ENCODE peak calls at places on chromosomes 3 and 15, in nine cellular contexts. One of them, this sample, is unnamed.

GRCh38 chr15:72141171-72142084 is 23.2 kb downstream of the SENP8 start:
- DNase-seq in ELF-1: no peak
- DNase-seq in CD8-positive, alpha-beta memory T cell: no peak
- DNase-seq in activated CD4-positive, alpha-beta T cell treated with anti-CD3 and anti-CD28 coated beads for 1 hour: no peak
- DNase-seq in activated CD8-positive, alpha-beta memory T cell treated with anti-CD3 and anti-CD28 coated beads for 48 hours: no peak
- DNase-seq in GM03348: no peak
- DNase-seq in left ventricle myocardium superior: no peak
- DNase-seq in frontal cortex: no peak
- DNase-seq in AG08395: no peak
- DNase-seq in this sample: no peak

GRCh38 chr3:33385423-33385822 is 54.8 kb downstream of the UBP1 start:
- DNase-seq in ELF-1: no peak
- DNase-seq in AG08395: no peak
- DNase-seq in CD8-positive, alpha-beta memory T cell: no peak
- DNase-seq in frontal cortex: no peak
- DNase-seq in left ventricle myocardium superior: no peak
- DNase-seq in GM03348: no peak
- DNase-seq in activated CD4-positive, alpha-beta T cell treated with anti-CD3 and anti-CD28 coated beads for 1 hour: no peak
- DNase-seq in activated CD8-positive, alpha-beta memory T cell treated with anti-CD3 and anti-CD28 coated beads for 48 hours: peak; percentile 10
- DNase-seq in this sample: no peak

GRCh38 chr3:53890726-53891499 is 746 bp downstream of the SELENOK start:
- DNase-seq in CD8-positive, alpha-beta memory T cell: peak; percentile 74
- DNase-seq in GM03348: no peak
- DNase-seq in ELF-1: peak; percentile 58
- DNase-seq in AG08395: peak; percentile 2
- DNase-seq in left ventricle myocardium superior: no peak
- DNase-seq in frontal cortex: no peak
- DNase-seq in activated CD4-positive, alpha-beta T cell treated with anti-CD3 and anti-CD28 coated beads for 1 hour: peak; percentile 25
- DNase-seq in activated CD8-positive, alpha-beta memory T cell treated with anti-CD3 and anti-CD28 coated beads for 48 hours: no peak
- DNase-seq in this sample: no peak

GRCh38 chr3:191412764-191413163 is 48.2 kb upstream of the PYDC2 start:
- DNase-seq in left ventricle myocardium superior: no peak
- DNase-seq in GM03348: peak; percentile 78
- DNase-seq in activated CD4-positive, alpha-beta T cell treated with anti-CD3 and anti-CD28 coated beads for 1 hour: no peak
- DNase-seq in frontal cortex: no peak
- DNase-seq in AG08395: peak; percentile 80
- DNase-seq in CD8-positive, alpha-beta memory T cell: no peak
- DNase-seq in activated CD8-positive, alpha-beta memory T cell treated with anti-CD3 and anti-CD28 coated beads for 48 hours: no peak
- DNase-seq in ELF-1: peak; percentile 75
- DNase-seq in this sample: no peak

GRCh38 chr3:147384210-147385058 is 21.9 kb downstream of the ZIC4 start:
- DNase-seq in left ventricle myocardium superior: no peak
- DNase-seq in AG08395: no peak
- DNase-seq in ELF-1: peak; percentile 86
- DNase-seq in frontal cortex: no peak
- DNase-seq in GM03348: no peak
- DNase-seq in activated CD4-positive, alpha-beta T cell treated with anti-CD3 and anti-CD28 coated beads for 1 hour: no peak
- DNase-seq in CD8-positive, alpha-beta memory T cell: no peak
- DNase-seq in activated CD8-positive, alpha-beta memory T cell treated with anti-CD3 and anti-CD28 coated beads for 48 hours: no peak
- DNase-seq in this sample: no peak

GRCh38 chr3:99943931-99944761 is 126.5 kb downstream of the CMSS1 start:
- DNase-seq in AG08395: no peak
- DNase-seq in GM03348: no peak
- DNase-seq in activated CD8-positive, alpha-beta memory T cell treated with anti-CD3 and anti-CD28 coated beads for 48 hours: no peak
- DNase-seq in frontal cortex: no peak
- DNase-seq in CD8-positive, alpha-beta memory T cell: no peak
- DNase-seq in activated CD4-positive, alpha-beta T cell treated with anti-CD3 and anti-CD28 coated beads for 1 hour: no peak
- DNase-seq in left ventricle myocardium superior: no peak
- DNase-seq in ELF-1: peak; percentile 48
- DNase-seq in this sample: no peak

GRCh38 chr3:72629191-72629611 is 219.0 kb downstream of the SHQ1 start:
- DNase-seq in ELF-1: no peak
- DNase-seq in activated CD4-positive, alpha-beta T cell treated with anti-CD3 and anti-CD28 coated beads for 1 hour: no peak
- DNase-seq in GM03348: no peak
- DNase-seq in frontal cortex: no peak
- DNase-seq in left ventricle myocardium superior: no peak
- DNase-seq in CD8-positive, alpha-beta memory T cell: no peak
- DNase-seq in AG08395: peak; percentile 9
- DNase-seq in activated CD8-positive, alpha-beta memory T cell treated with anti-CD3 and anti-CD28 coated beads for 48 hours: no peak
- DNase-seq in this sample: no peak

GRCh38 chr3:125212509-125213372 is at the start of gene SLC12A8:
- DNase-seq in frontal cortex: no peak
- DNase-seq in CD8-positive, alpha-beta memory T cell: peak; percentile 9
- DNase-seq in left ventricle myocardium superior: peak; percentile 29
- DNase-seq in ELF-1: peak; percentile 25
- DNase-seq in AG08395: no peak
- DNase-seq in activated CD4-positive, alpha-beta T cell treated with anti-CD3 and anti-CD28 coated beads for 1 hour: no peak
- DNase-seq in activated CD8-positive, alpha-beta memory T cell treated with anti-CD3 and anti-CD28 coated beads for 48 hours: no peak
- DNase-seq in GM03348: peak; percentile 54
- DNase-seq in this sample: no peak

GRCh38 chr3:142180761-142181362 is 31.5 kb upstream of the TFDP2 start:
- DNase-seq in AG08395: peak; percentile 37
- DNase-seq in left ventricle myocardium superior: no peak
- DNase-seq in ELF-1: peak; percentile 30
- DNase-seq in activated CD8-positive, alpha-beta memory T cell treated with anti-CD3 and anti-CD28 coated beads for 48 hours: no peak
- DNase-seq in CD8-positive, alpha-beta memory T cell: peak; percentile 1
- DNase-seq in frontal cortex: no peak
- DNase-seq in activated CD4-positive, alpha-beta T cell treated with anti-CD3 and anti-CD28 coated beads for 1 hour: no peak
- DNase-seq in GM03348: peak; percentile 58
- DNase-seq in this sample: peak; percentile 33

GRCh38 chr3:63617391-63617790 is 35.1 kb upstream of the SNTN start:
- DNase-seq in ELF-1: no peak
- DNase-seq in left ventricle myocardium superior: no peak
- DNase-seq in AG08395: no peak
- DNase-seq in GM03348: no peak
- DNase-seq in activated CD8-positive, alpha-beta memory T cell treated with anti-CD3 and anti-CD28 coated beads for 48 hours: no peak
- DNase-seq in activated CD4-positive, alpha-beta T cell treated with anti-CD3 and anti-CD28 coated beads for 1 hour: no peak
- DNase-seq in frontal cortex: no peak
- DNase-seq in CD8-positive, alpha-beta memory T cell: no peak
- DNase-seq in this sample: no peak

GRCh38 chr3:133896002-133896761 is 500 bp upstream of the RAB6B start:
- DNase-seq in ELF-1: peak; percentile 47
- DNase-seq in GM03348: peak; percentile 43
- DNase-seq in CD8-positive, alpha-beta memory T cell: no peak
- DNase-seq in activated CD4-positive, alpha-beta T cell treated with anti-CD3 and anti-CD28 coated beads for 1 hour: no peak
- DNase-seq in left ventricle myocardium superior: no peak
- DNase-seq in AG08395: peak; percentile 18
- DNase-seq in frontal cortex: peak; percentile 33
- DNase-seq in activated CD8-positive, alpha-beta memory T cell treated with anti-CD3 and anti-CD28 coated beads for 48 hours: no peak
- DNase-seq in this sample: no peak

GRCh38 chr3:86985427-86985826 is 5.5 kb downstream of the VGLL3 start:
- DNase-seq in left ventricle myocardium superior: no peak
- DNase-seq in ELF-1: no peak
- DNase-seq in activated CD8-positive, alpha-beta memory T cell treated with anti-CD3 and anti-CD28 coated beads for 48 hours: no peak
- DNase-seq in GM03348: no peak
- DNase-seq in frontal cortex: no peak
- DNase-seq in activated CD4-positive, alpha-beta T cell treated with anti-CD3 and anti-CD28 coated beads for 1 hour: no peak
- DNase-seq in CD8-positive, alpha-beta memory T cell: no peak
- DNase-seq in AG08395: no peak
- DNase-seq in this sample: no peak

GRCh38 chr3:151443583-151443982 is 17.3 kb downstream of the IGSF10 start:
- DNase-seq in AG08395: no peak
- DNase-seq in CD8-positive, alpha-beta memory T cell: no peak
- DNase-seq in left ventricle myocardium superior: no peak
- DNase-seq in activated CD8-positive, alpha-beta memory T cell treated with anti-CD3 and anti-CD28 coated beads for 48 hours: no peak
- DNase-seq in frontal cortex: no peak
- DNase-seq in activated CD4-positive, alpha-beta T cell treated with anti-CD3 and anti-CD28 coated beads for 1 hour: no peak
- DNase-seq in GM03348: no peak
- DNase-seq in ELF-1: no peak
- DNase-seq in this sample: no peak

GRCh38 chr3:171165499-171165921 is 139.0 kb upstream of the SLC2A2 start:
- DNase-seq in GM03348: no peak
- DNase-seq in activated CD8-positive, alpha-beta memory T cell treated with anti-CD3 and anti-CD28 coated beads for 48 hours: no peak
- DNase-seq in AG08395: no peak
- DNase-seq in CD8-positive, alpha-beta memory T cell: no peak
- DNase-seq in left ventricle myocardium superior: no peak
- DNase-seq in frontal cortex: no peak
- DNase-seq in activated CD4-positive, alpha-beta T cell treated with anti-CD3 and anti-CD28 coated beads for 1 hour: no peak
- DNase-seq in ELF-1: peak; percentile 48
- DNase-seq in this sample: no peak

GRCh38 chr15:75666823-75667501 is 19.2 kb downstream of the SNX33 start:
- DNase-seq in activated CD8-positive, alpha-beta memory T cell treated with anti-CD3 and anti-CD28 coated beads for 48 hours: no peak
- DNase-seq in left ventricle myocardium superior: peak; percentile 57
- DNase-seq in activated CD4-positive, alpha-beta T cell treated with anti-CD3 and anti-CD28 coated beads for 1 hour: no peak
- DNase-seq in GM03348: peak; percentile 94
- DNase-seq in ELF-1: no peak
- DNase-seq in CD8-positive, alpha-beta memory T cell: no peak
- DNase-seq in frontal cortex: no peak
- DNase-seq in AG08395: peak; percentile 97
- DNase-seq in this sample: no peak

GRCh38 chr3:12553921-12554391 is 2.9 kb upstream of the MKRN2 start:
- DNase-seq in frontal cortex: no peak
- DNase-seq in ELF-1: peak; percentile 60
- DNase-seq in CD8-positive, alpha-beta memory T cell: peak; percentile 13
- DNase-seq in GM03348: peak; percentile 64
- DNase-seq in activated CD4-positive, alpha-beta T cell treated with anti-CD3 and anti-CD28 coated beads for 1 hour: no peak
- DNase-seq in left ventricle myocardium superior: peak; percentile 39
- DNase-seq in activated CD8-positive, alpha-beta memory T cell treated with anti-CD3 and anti-CD28 coated beads for 48 hours: no peak
- DNase-seq in AG08395: peak; percentile 26
- DNase-seq in this sample: no peak

GRCh38 chr3:196688349-196688748 is 23.7 kb downstream of the CEP19 start:
- DNase-seq in frontal cortex: no peak
- DNase-seq in left ventricle myocardium superior: peak; percentile 55
- DNase-seq in activated CD4-positive, alpha-beta T cell treated with anti-CD3 and anti-CD28 coated beads for 1 hour: no peak
- DNase-seq in CD8-positive, alpha-beta memory T cell: no peak
- DNase-seq in GM03348: peak; percentile 85
- DNase-seq in AG08395: peak; percentile 48
- DNase-seq in ELF-1: no peak
- DNase-seq in activated CD8-positive, alpha-beta memory T cell treated with anti-CD3 and anti-CD28 coated beads for 48 hours: no peak
- DNase-seq in this sample: no peak

GRCh38 chr3:51968175-51968681 is 974 bp upstream of the PCBP4 start:
- DNase-seq in AG08395: no peak
- DNase-seq in GM03348: peak; percentile 37
- DNase-seq in left ventricle myocardium superior: peak; percentile 48
- DNase-seq in ELF-1: peak; percentile 51
- DNase-seq in CD8-positive, alpha-beta memory T cell: no peak
- DNase-seq in activated CD4-positive, alpha-beta T cell treated with anti-CD3 and anti-CD28 coated beads for 1 hour: no peak
- DNase-seq in frontal cortex: no peak
- DNase-seq in activated CD8-positive, alpha-beta memory T cell treated with anti-CD3 and anti-CD28 coated beads for 48 hours: no peak
- DNase-seq in this sample: no peak

GRCh38 chr3:111601810-111602209 is 6.7 kb upstream of the ZBED2 start:
- DNase-seq in activated CD4-positive, alpha-beta T cell treated with anti-CD3 and anti-CD28 coated beads for 1 hour: no peak
- DNase-seq in activated CD8-positive, alpha-beta memory T cell treated with anti-CD3 and anti-CD28 coated beads for 48 hours: no peak
- DNase-seq in left ventricle myocardium superior: no peak
- DNase-seq in AG08395: no peak
- DNase-seq in ELF-1: no peak
- DNase-seq in frontal cortex: no peak
- DNase-seq in CD8-positive, alpha-beta memory T cell: no peak
- DNase-seq in GM03348: no peak
- DNase-seq in this sample: no peak

GRCh38 chr15:74322558-74323180 is 44.8 kb downstream of the CYP11A1 start:
- DNase-seq in activated CD4-positive, alpha-beta T cell treated with anti-CD3 and anti-CD28 coated beads for 1 hour: peak; percentile 40
- DNase-seq in ELF-1: peak; percentile 81
- DNase-seq in frontal cortex: peak; percentile 38
- DNase-seq in GM03348: peak; percentile 91
- DNase-seq in left ventricle myocardium superior: peak; percentile 79
- DNase-seq in CD8-positive, alpha-beta memory T cell: peak; percentile 56
- DNase-seq in AG08395: peak; percentile 77
- DNase-seq in activated CD8-positive, alpha-beta memory T cell treated with anti-CD3 and anti-CD28 coated beads for 48 hours: peak; percentile 49
- DNase-seq in this sample: peak; percentile 74

GRCh38 chr3:107209302-107210060 is 167.8 kb upstream of the CCDC54 start:
- DNase-seq in GM03348: no peak
- DNase-seq in left ventricle myocardium superior: no peak
- DNase-seq in activated CD8-positive, alpha-beta memory T cell treated with anti-CD3 and anti-CD28 coated beads for 48 hours: no peak
- DNase-seq in AG08395: no peak
- DNase-seq in ELF-1: no peak
- DNase-seq in frontal cortex: no peak
- DNase-seq in activated CD4-positive, alpha-beta T cell treated with anti-CD3 and anti-CD28 coated beads for 1 hour: no peak
- DNase-seq in CD8-positive, alpha-beta memory T cell: no peak
- DNase-seq in this sample: no peak

GRCh38 chr3:128408693-128409620 is 57.7 kb downstream of the DNAJB8 start:
- DNase-seq in activated CD8-positive, alpha-beta memory T cell treated with anti-CD3 and anti-CD28 coated beads for 48 hours: no peak
- DNase-seq in CD8-positive, alpha-beta memory T cell: no peak
- DNase-seq in frontal cortex: no peak
- DNase-seq in activated CD4-positive, alpha-beta T cell treated with anti-CD3 and anti-CD28 coated beads for 1 hour: no peak
- DNase-seq in ELF-1: no peak
- DNase-seq in AG08395: no peak
- DNase-seq in left ventricle myocardium superior: peak; percentile 67
- DNase-seq in GM03348: no peak
- DNase-seq in this sample: no peak

GRCh38 chr3:30626443-30627181 is 20.2 kb downstream of the TGFBR2 start:
- DNase-seq in frontal cortex: no peak
- DNase-seq in CD8-positive, alpha-beta memory T cell: no peak
- DNase-seq in ELF-1: peak; percentile 43
- DNase-seq in AG08395: peak; percentile 38
- DNase-seq in activated CD8-positive, alpha-beta memory T cell treated with anti-CD3 and anti-CD28 coated beads for 48 hours: no peak
- DNase-seq in activated CD4-positive, alpha-beta T cell treated with anti-CD3 and anti-CD28 coated beads for 1 hour: no peak
- DNase-seq in GM03348: peak; percentile 23
- DNase-seq in left ventricle myocardium superior: no peak
- DNase-seq in this sample: no peak

GRCh38 chr3:157360044-157360443 is 76.6 kb upstream of the PTX3 start:
- DNase-seq in CD8-positive, alpha-beta memory T cell: no peak
- DNase-seq in activated CD4-positive, alpha-beta T cell treated with anti-CD3 and anti-CD28 coated beads for 1 hour: no peak
- DNase-seq in AG08395: peak; percentile 80
- DNase-seq in GM03348: peak; percentile 81
- DNase-seq in left ventricle myocardium superior: no peak
- DNase-seq in frontal cortex: no peak
- DNase-seq in ELF-1: no peak
- DNase-seq in activated CD8-positive, alpha-beta memory T cell treated with anti-CD3 and anti-CD28 coated beads for 48 hours: no peak
- DNase-seq in this sample: no peak

GRCh38 chr3:47475570-47476329 is at the start of gene SCAP:
- DNase-seq in left ventricle myocardium superior: peak; percentile 97
- DNase-seq in CD8-positive, alpha-beta memory T cell: peak; percentile 94
- DNase-seq in activated CD4-positive, alpha-beta T cell treated with anti-CD3 and anti-CD28 coated beads for 1 hour: peak; percentile 96
- DNase-seq in frontal cortex: peak; percentile 96
- DNase-seq in AG08395: peak; percentile 95
- DNase-seq in GM03348: peak; percentile 98
- DNase-seq in activated CD8-positive, alpha-beta memory T cell treated with anti-CD3 and anti-CD28 coated beads for 48 hours: peak; percentile 99
- DNase-seq in ELF-1: peak; percentile 95
- DNase-seq in this sample: peak; percentile 93

GRCh38 chr3:154844863-154845262 is 235.3 kb upstream of the MME start:
- DNase-seq in ELF-1: no peak
- DNase-seq in activated CD8-positive, alpha-beta memory T cell treated with anti-CD3 and anti-CD28 coated beads for 48 hours: no peak
- DNase-seq in left ventricle myocardium superior: no peak
- DNase-seq in GM03348: no peak
- DNase-seq in activated CD4-positive, alpha-beta T cell treated with anti-CD3 and anti-CD28 coated beads for 1 hour: no peak
- DNase-seq in AG08395: no peak
- DNase-seq in CD8-positive, alpha-beta memory T cell: no peak
- DNase-seq in frontal cortex: no peak
- DNase-seq in this sample: no peak

GRCh38 chr3:131402391-131403039 is 20.9 kb downstream of the NUDT16 start:
- DNase-seq in CD8-positive, alpha-beta memory T cell: no peak
- DNase-seq in AG08395: peak; percentile 31
- DNase-seq in frontal cortex: no peak
- DNase-seq in activated CD4-positive, alpha-beta T cell treated with anti-CD3 and anti-CD28 coated beads for 1 hour: no peak
- DNase-seq in ELF-1: no peak
- DNase-seq in GM03348: peak; percentile 35
- DNase-seq in left ventricle myocardium superior: no peak
- DNase-seq in activated CD8-positive, alpha-beta memory T cell treated with anti-CD3 and anti-CD28 coated beads for 48 hours: no peak
- DNase-seq in this sample: no peak

GRCh38 chr3:57158316-57158715 is 6.8 kb downstream of the IL17RD start:
- DNase-seq in activated CD8-positive, alpha-beta memory T cell treated with anti-CD3 and anti-CD28 coated beads for 48 hours: no peak
- DNase-seq in left ventricle myocardium superior: no peak
- DNase-seq in AG08395: no peak
- DNase-seq in frontal cortex: no peak
- DNase-seq in GM03348: no peak
- DNase-seq in activated CD4-positive, alpha-beta T cell treated with anti-CD3 and anti-CD28 coated beads for 1 hour: no peak
- DNase-seq in ELF-1: no peak
- DNase-seq in CD8-positive, alpha-beta memory T cell: no peak
- DNase-seq in this sample: no peak

GRCh38 chr3:144791034-144791433 is 819.4 kb downstream of the DIPK2A start:
- DNase-seq in CD8-positive, alpha-beta memory T cell: no peak
- DNase-seq in activated CD8-positive, alpha-beta memory T cell treated with anti-CD3 and anti-CD28 coated beads for 48 hours: no peak
- DNase-seq in activated CD4-positive, alpha-beta T cell treated with anti-CD3 and anti-CD28 coated beads for 1 hour: no peak
- DNase-seq in AG08395: no peak
- DNase-seq in GM03348: no peak
- DNase-seq in ELF-1: peak; percentile 8
- DNase-seq in left ventricle myocardium superior: no peak
- DNase-seq in frontal cortex: no peak
- DNase-seq in this sample: no peak

GRCh38 chr15:89167267-89168176 is 53.9 kb downstream of the RLBP1 start:
- DNase-seq in frontal cortex: no peak
- DNase-seq in AG08395: peak; percentile 41
- DNase-seq in activated CD4-positive, alpha-beta T cell treated with anti-CD3 and anti-CD28 coated beads for 1 hour: no peak
- DNase-seq in GM03348: peak; percentile 26
- DNase-seq in CD8-positive, alpha-beta memory T cell: no peak
- DNase-seq in left ventricle myocardium superior: no peak
- DNase-seq in ELF-1: no peak
- DNase-seq in activated CD8-positive, alpha-beta memory T cell treated with anti-CD3 and anti-CD28 coated beads for 48 hours: peak; percentile 26
- DNase-seq in this sample: no peak

GRCh38 chr3:43773273-43774104 is 82.8 kb downstream of the ABHD5 start:
- DNase-seq in GM03348: peak; percentile 38
- DNase-seq in AG08395: no peak
- DNase-seq in ELF-1: peak; percentile 66
- DNase-seq in activated CD8-positive, alpha-beta memory T cell treated with anti-CD3 and anti-CD28 coated beads for 48 hours: no peak
- DNase-seq in left ventricle myocardium superior: peak; percentile 55
- DNase-seq in frontal cortex: no peak
- DNase-seq in CD8-positive, alpha-beta memory T cell: no peak
- DNase-seq in activated CD4-positive, alpha-beta T cell treated with anti-CD3 and anti-CD28 coated beads for 1 hour: no peak
- DNase-seq in this sample: no peak

This sample was measured in tibial nerve.